ENCODE peak calls at places on chromosomes 7 and 10, in six cellular contexts. Q is fibroblast of pulmonary artery, P is brain microvascular endothelial cell, M is AG09309, W is GM12865, X is astrocyte. B is an unnamed sample.

GRCh38 chr7:21920931-21921330 is 24.8 kb downstream of the CDCA7L start:
- DNase-seq in W (no peak), X (no peak), Q (no peak), P (no peak), M (no peak), B (no peak)

GRCh38 chr7:45930967-45931366 is 9.9 kb upstream of the IGFBP3 start:
- DNase-seq in P (no peak), M (no peak), Q (no peak), X (no peak), W (no peak), B (no peak)

GRCh38 chr7:98727146-98727709 is 110.1 kb downstream of the NPTX2 start:
- DNase-seq in W (no peak), Q (no peak), M (no peak), X (no peak), P (no peak), B (no peak)

GRCh38 chr7:103307487-103308231 is 10.4 kb downstream of the PMPCB start:
- DNase-seq in P (no peak), W (peak), M (no peak), Q (no peak), X (no peak), B (no peak)

GRCh38 chr7:106165328-106165727 is 53.2 kb upstream of the SYPL1 start:
- DNase-seq in M (no peak), W (no peak), P (peak), X (peak), Q (peak), B (peak)

GRCh38 chr7:73742338-73742752 is 3.7 kb upstream of the ABHD11 start:
- DNase-seq in W (no peak), X (no peak), Q (no peak), P (no peak), M (no peak), B (no peak)

GRCh38 chr10:97939446-97939990 is 89.9 kb downstream of the GOLGA7B start:
- DNase-seq in M (no peak), X (no peak), Q (no peak), W (no peak), P (no peak), B (no peak)

GRCh38 chr7:2978403-2978802 is 65.3 kb downstream of the CARD11 start:
- DNase-seq in P (no peak), M (no peak), Q (no peak), X (no peak), W (peak), B (no peak)

GRCh38 chr7:71618281-71618680 is 486.3 kb downstream of the GALNT17 start:
- DNase-seq in Q (no peak), M (no peak), P (no peak), W (no peak), X (peak), B (no peak)

GRCh38 chr10:11551915-11552602 is 59.4 kb downstream of the USP6NL start:
- DNase-seq in P (peak), Q (peak), W (peak), X (peak), M (peak), B (peak)

GRCh38 chr7:131537581-131537980 is 18.8 kb downstream of the PODXL start:
- DNase-seq in Q (no peak), W (no peak), M (no peak), X (no peak), P (no peak), B (no peak)

GRCh38 chr7:23410446-23411183 is 59.7 kb downstream of the IGF2BP3 start:
- DNase-seq in W (peak), Q (no peak), P (no peak), X (no peak), M (no peak), B (no peak)

GRCh38 chr10:102657984-102658724 is 13.9 kb downstream of the TRIM8 start:
- DNase-seq in W (no peak), P (no peak), M (no peak), X (no peak), Q (peak), B (peak)

GRCh38 chr7:90239050-90239449 is 5.9 kb upstream of the CFAP69 start:
- DNase-seq in X (no peak), P (no peak), W (no peak), Q (no peak), M (no peak), B (no peak)

GRCh38 chr7:128915841-128916642 is 5.5 kb upstream of the KCP start:
- DNase-seq in W (no peak), X (no peak), Q (no peak), P (no peak), M (no peak), B (no peak)

GRCh38 chr7:98864726-98865420 is 4.9 kb downstream of the TMEM130 start:
- DNase-seq in Q (no peak), W (no peak), M (no peak), X (no peak), P (no peak), B (peak)

GRCh38 chr10:70858759-70859158 is 29.6 kb downstream of the PCBD1 start:
- DNase-seq in W (no peak), Q (no peak), M (no peak), P (no peak), X (no peak), B (no peak)

GRCh38 chr7:74306737-74307469 is 17.7 kb downstream of the CLIP2 start:
- DNase-seq in X (peak), W (peak), M (peak), P (peak), Q (peak), B (peak)

GRCh38 chr10:130050008-130050407 is 60.6 kb downstream of the C10orf143 start:
- DNase-seq in Q (no peak), P (no peak), X (no peak), M (no peak), W (no peak), B (no peak)

GRCh38 chr10:20890491-20891337 is 6.4 kb downstream of the NEBL start:
- DNase-seq in X (peak), W (no peak), M (no peak), Q (peak), P (peak), B (peak)

DNA sequence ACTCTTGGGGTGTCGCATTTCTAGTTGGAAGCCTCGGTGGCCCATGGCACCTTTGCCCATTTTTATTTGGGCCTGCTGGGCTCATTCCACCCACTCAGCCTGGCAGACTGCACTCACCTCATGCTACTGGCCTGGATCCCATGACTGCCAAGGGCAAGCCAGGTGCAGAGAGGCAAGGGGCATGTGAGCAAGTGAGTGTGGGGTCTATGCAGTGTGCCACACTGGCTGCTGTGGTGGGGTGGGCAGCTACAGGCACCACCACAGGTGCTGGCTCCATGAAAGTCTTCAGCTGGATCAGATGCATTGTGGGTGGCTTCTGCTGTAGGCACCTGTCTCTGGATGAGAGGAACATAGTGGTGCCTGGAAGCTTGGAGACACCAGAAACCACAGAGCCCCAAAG is 220.8 kb downstream of the POLR1F start:
- DNase-seq in Q (no peak), X (no peak), W (no peak), P (no peak), M (no peak), B (no peak)
- TF ChIP-seq CTCF in Q (no peak), X (no peak), W (no peak), P (no peak), M (no peak), B (no peak)

GRCh38 chr7:147412782-147413186 is 1177.8 kb upstream of the C7orf33 start:
- DNase-seq in W (no peak), M (peak), Q (peak), X (peak), P (peak), B (peak)
- H3K4me3 ChIP-seq in W (no peak), M (no peak), Q (peak), X (no peak), P (no peak), B (no peak)

GRCh38 chr7:145848691-145849090 is 267.9 kb upstream of the CNTNAP2 start:
- DNase-seq in W (no peak), X (no peak), Q (no peak), M (no peak), P (no peak), B (no peak)
- TF ChIP-seq CTCF in W (no peak), X (no peak), Q (no peak), M (no peak), P (peak), B (no peak)

DNA sequence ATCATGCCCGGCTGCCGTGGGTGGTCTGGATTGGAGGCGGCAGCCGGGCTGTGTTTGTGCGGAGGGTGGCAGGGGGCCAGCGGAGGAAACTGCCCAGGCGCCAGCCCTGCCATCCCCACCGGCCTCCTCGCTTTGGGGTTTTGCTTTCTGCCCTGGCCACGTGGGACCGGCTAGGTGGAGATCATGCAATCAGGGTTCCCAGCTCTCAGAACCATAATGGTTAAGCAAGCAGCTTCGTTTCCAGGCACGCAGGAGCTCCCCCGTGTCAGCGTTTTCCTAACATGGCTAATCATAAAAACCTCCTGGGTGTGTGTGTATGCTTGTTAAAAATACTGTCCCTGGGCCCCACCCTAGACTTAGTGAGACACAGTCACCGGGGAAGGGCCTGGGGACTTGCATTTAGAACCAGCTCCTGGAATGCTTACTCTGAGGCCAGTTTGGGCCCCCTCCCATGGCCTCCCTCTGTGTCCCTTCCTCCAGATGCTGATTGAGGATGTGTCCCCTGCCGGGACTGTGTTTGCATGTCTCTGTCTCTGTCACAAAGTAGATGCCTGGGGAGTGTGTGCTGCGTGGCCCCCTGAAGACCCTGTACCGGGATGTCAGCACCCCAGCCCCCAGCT is 119.3 kb downstream of the CUX1 start:
- DNase-seq in Q (peak), M (no peak), X (no peak), P (no peak), W (no peak), B (peak)
- H3K4me3 ChIP-seq in Q (no peak), M (peak), X (peak), P (peak), W (no peak), B (peak)

DNA sequence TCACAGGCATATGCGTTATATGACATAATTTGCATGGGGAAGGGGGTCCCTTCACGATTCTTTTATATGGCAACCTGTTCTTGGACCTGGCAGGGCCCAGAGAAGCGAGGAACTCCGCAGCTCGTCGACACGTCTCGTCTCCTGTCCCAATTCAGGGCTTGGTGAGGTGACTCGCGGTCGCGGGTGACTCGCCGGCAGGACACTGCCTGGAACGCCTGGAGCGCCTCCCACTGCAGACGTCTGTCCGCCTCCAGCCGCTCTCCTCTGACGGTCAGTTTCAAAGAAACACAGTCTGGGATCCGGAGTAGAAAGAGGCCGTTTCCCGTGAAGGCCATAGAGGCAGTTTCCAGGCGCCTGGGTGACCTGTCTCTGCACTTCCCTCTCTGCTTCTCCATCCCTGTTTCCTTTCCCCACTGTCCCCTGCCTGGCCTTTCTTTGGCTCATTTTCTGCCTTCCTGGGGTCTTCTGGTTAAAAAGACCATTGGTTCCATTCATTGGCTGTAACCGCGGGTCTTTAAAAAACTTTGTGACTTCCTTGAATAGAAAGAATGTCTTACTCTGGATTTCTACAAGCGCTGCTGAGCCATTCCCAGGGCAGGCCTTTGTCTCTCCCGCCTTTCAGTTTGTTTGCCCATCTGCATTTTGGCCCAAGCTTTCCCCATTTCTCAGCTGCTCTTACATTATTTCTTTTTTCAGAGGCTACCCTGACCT is 1.2 kb downstream of the UPP1 start:
- DNase-seq in M (no peak), X (peak), Q (peak), P (peak), W (no peak), B (peak)
- TF ChIP-seq CTCF in M (no peak), X (no peak), Q (no peak), P (no peak), W (no peak), B (no peak)

GRCh38 chr10:114682532-114682931 is 24.5 kb upstream of the ABLIM1 start:
- DNase-seq in M (no peak), P (no peak), W (no peak), Q (no peak), X (no peak), B (peak)
- H3K4me3 ChIP-seq in M (no peak), P (no peak), W (no peak), Q (no peak), X (no peak), B (no peak)

DNA sequence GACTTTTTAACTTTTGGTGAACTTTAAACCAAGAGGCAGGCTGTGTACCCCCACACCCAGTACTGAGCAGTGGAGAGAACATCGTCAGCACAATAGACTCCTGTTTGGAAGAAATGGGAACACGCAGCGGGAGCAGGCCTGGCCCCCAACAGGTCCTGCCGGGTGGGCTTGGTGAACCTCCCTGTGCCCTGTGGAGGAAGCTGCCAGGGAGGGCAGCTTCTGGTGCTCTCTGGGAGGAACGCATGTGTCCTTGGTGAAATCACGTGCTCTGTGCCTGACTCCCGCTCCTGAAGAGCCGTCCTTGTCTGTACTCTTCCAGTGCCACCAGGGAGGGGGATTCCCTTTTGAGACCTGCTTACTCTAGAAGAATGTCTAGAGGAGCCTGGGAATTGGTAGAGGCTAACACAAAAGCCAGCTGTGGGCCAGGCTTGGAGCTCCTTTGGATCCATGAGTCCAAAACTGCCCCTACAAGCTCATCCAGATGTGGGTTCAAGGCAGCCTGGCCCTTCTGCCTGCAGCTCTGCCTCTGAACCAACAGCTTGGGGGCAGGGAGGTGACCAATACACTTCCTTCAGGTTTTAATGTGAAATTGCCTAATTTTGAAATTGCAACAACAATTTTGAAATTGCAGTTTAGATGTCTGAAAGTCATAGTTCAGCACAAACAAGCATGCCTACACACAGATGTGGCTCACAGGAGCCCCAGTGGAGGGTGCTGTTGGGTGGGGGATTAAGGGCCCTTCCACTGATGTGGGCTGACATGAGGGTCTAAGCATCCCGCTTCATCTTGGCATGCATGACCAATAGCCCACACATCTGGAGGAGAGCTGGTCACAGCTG is 31.8 kb downstream of the CHAT start:
- DNase-seq in Q (no peak), X (no peak), P (no peak), W (no peak), M (no peak), B (peak)
- TF ChIP-seq CTCF in Q (no peak), X (no peak), P (no peak), W (no peak), M (no peak), B (no peak)

GRCh38 chr7:1566687-1567081 is 3.1 kb downstream of the PSMG3 start:
- DNase-seq in W (no peak), P (no peak), M (no peak), X (no peak), Q (no peak), B (no peak)

GRCh38 chr7:1569016-1569415 is 816 bp downstream of the PSMG3 start:
- DNase-seq in M (no peak), P (peak), Q (no peak), X (peak), W (peak), B (peak)

GRCh38 chr7:1569440-1569832 is 396 bp downstream of the PSMG3 start:
- DNase-seq in P (no peak), M (no peak), X (no peak), Q (no peak), W (no peak), B (no peak)

GRCh38 chr7:1567082-1567771 is 2.6 kb downstream of the PSMG3 start:
- DNase-seq in W (no peak), M (no peak), Q (no peak), P (peak), X (peak), B (no peak)

GRCh38 chr7:1567893-1568292 is 1.9 kb downstream of the PSMG3 start:
- DNase-seq in Q (no peak), M (no peak), W (no peak), P (peak), X (peak), B (peak)
- H3K4me3 ChIP-seq in Q (no peak), M (no peak), W (no peak), P (no peak), X (peak), B (no peak)

B was measured in cardiac fibroblast.